ENCODE peak calls at places on chromosome 10, in nine cellular contexts. R is SW480, W is NCI-H1105 treated with DMSO at 0.1 percent for 48 hours, K is NAMALWA, X is EL, I is body of pancreas, T is mucosa of gallbladder, N is pulmonary artery endothelial cell, J is nucleus accumbens. E is an unnamed sample.

GRCh38 chr10:59993931-59994330 is 87.6 kb upstream of the CCDC6 start:
- DNase-seq in W (no peak), T (no peak), K (no peak), R (peak), J (no peak), I (no peak), X (no peak), N (no peak), E (no peak)

GRCh38 chr10:124176309-124177179 is 83.1 kb upstream of the CHST15 start:
- DNase-seq in X (no peak), W (no peak), N (no peak), K (no peak), I (no peak), R (no peak), T (no peak), J (no peak), E (no peak)

GRCh38 chr10:13990392-13990805 is 340.3 kb downstream of the FRMD4A start:
- DNase-seq in I (peak), R (no peak), X (peak), T (no peak), N (peak), J (no peak), W (no peak), K (no peak), E (no peak)

GRCh38 chr10:133393401-133394063 is 425 bp upstream of the MTG1 start:
- DNase-seq in K (no peak), T (no peak), J (no peak), N (no peak), I (no peak), W (no peak), X (no peak), R (no peak), E (no peak)

GRCh38 chr10:48780341-48780740 is 95.7 kb downstream of the WDFY4 start:
- DNase-seq in X (no peak), N (no peak), W (no peak), K (no peak), T (no peak), R (no peak), J (no peak), I (no peak), E (no peak)

GRCh38 chr10:108167766-108168165 is 1003.3 kb upstream of the SORCS1 start:
- DNase-seq in X (no peak), W (no peak), K (no peak), N (no peak), R (no peak), I (no peak), T (no peak), J (no peak), E (no peak)

GRCh38 chr10:33198610-33199009 is 135.9 kb downstream of the NRP1 start:
- DNase-seq in X (no peak), T (no peak), I (no peak), N (no peak), J (no peak), K (no peak), R (no peak), W (no peak), E (no peak)

GRCh38 chr10:22737587-22737986 is 23.2 kb upstream of the PIP4K2A start:
- DNase-seq in K (no peak), I (peak), J (no peak), T (no peak), X (peak), N (no peak), R (no peak), W (no peak), E (no peak)

GRCh38 chr10:30017576-30017975 is 41.8 kb downstream of the JCAD start:
- DNase-seq in K (no peak), X (no peak), W (no peak), R (no peak), T (no peak), N (no peak), J (no peak), I (no peak), E (no peak)

GRCh38 chr10:100510533-100511308 is 8.9 kb downstream of the SEC31B start:
- DNase-seq in W (no peak), J (no peak), I (peak), N (no peak), X (no peak), K (peak), T (no peak), R (peak), E (no peak)